ENCODE peak calls at places on chromosomes 2 and 18, in seven cellular contexts. A, K, L, M, G, D and Y are unnamed samples.

GRCh38 chr2:188902906-188903305 is 71.3 kb upstream of the COL3A1 start:
- DNase-seq in G (no peak), L (no peak), A (no peak), K (no peak), D (no peak), M (peak), Y (no peak)

GRCh38 chr2:20177556-20178403 is 47.1 kb downstream of the SDC1 start:
- DNase-seq in D (no peak), G (no peak), L (no peak), K (no peak), A (no peak), M (no peak), Y (no peak)

GRCh38 chr2:112150447-112150846 is 12.3 kb downstream of the FBLN7 start:
- DNase-seq in K (no peak), D (no peak), G (peak), L (peak), M (peak), A (no peak), Y (no peak)

GRCh38 chr2:178650554-178650953 is 156.7 kb downstream of the TTN start:
- DNase-seq in A (no peak), M (no peak), D (no peak), L (no peak), K (no peak), G (no peak), Y (no peak)

GRCh38 chr2:45131587-45131986 is 122.3 kb upstream of the SIX2 start:
- DNase-seq in A (no peak), M (peak), L (peak), K (no peak), G (no peak), D (no peak), Y (no peak)

GRCh38 chr2:234488913-234489451 is 7.9 kb downstream of the ARL4C start:
- DNase-seq in D (no peak), A (no peak), K (no peak), M (peak), G (no peak), L (no peak), Y (peak)

GRCh38 chr2:20021405-20022009 is 9.0 kb upstream of the MATN3 start:
- DNase-seq in L (no peak), K (no peak), D (no peak), A (no peak), M (no peak), G (no peak), Y (no peak)

GRCh38 chr18:30969670-30970069 is 72.9 kb downstream of the DSC3 start:
- DNase-seq in M (no peak), D (no peak), G (no peak), K (no peak), L (no peak), A (no peak), Y (no peak)

GRCh38 chr2:66024396-66024795 is 410.5 kb upstream of the MEIS1 start:
- DNase-seq in G (no peak), K (no peak), A (peak), M (no peak), D (no peak), L (no peak), Y (no peak)

GRCh38 chr18:36887055-36887570 is 58.2 kb downstream of the KIAA1328 start:
- DNase-seq in D (no peak), G (no peak), M (peak), A (no peak), L (no peak), K (no peak), Y (no peak)

GRCh38 chr2:19478441-19478840 is 120.0 kb upstream of the OSR1 start:
- DNase-seq in K (no peak), D (no peak), L (no peak), G (no peak), M (no peak), A (no peak), Y (no peak)

GRCh38 chr2:190987938-190988337 is 26.0 kb downstream of the STAT1 start:
- DNase-seq in A (no peak), D (no peak), G (no peak), L (no peak), K (no peak), M (no peak), Y (no peak)

GRCh38 chr2:50529600-50530218 is 502.2 kb downstream of the NRXN1 start:
- DNase-seq in D (peak), M (peak), G (peak), L (peak), K (no peak), A (peak), Y (no peak)

GRCh38 chr2:175926272-175926671 is 75.8 kb downstream of the LNPK start:
- DNase-seq in G (no peak), D (no peak), M (peak), L (no peak), K (no peak), A (no peak), Y (no peak)